ENCODE peak calls at places on chromosome 3, in eight cellular contexts. I, W, P, M, F, K, J and G are unnamed samples.

GRCh38 chr3:196159952-196160804 is 51.0 kb downstream of the ZDHHC19 start:
- DNase-seq in I (peak), W (no peak), P (no peak), M (no peak), F (peak), K (no peak), J (peak), G (peak)

GRCh38 chr3:134458451-134458850 is 27.3 kb downstream of the ANAPC13 start:
- DNase-seq in I (no peak), W (no peak), P (no peak), M (no peak), F (no peak), K (no peak), J (no peak), G (no peak)

GRCh38 chr3:112676659-112677234 is 35.8 kb upstream of the CCDC80 start:
- DNase-seq in I (no peak), W (peak), P (peak), M (peak), F (peak), K (peak), J (peak), G (peak)

GRCh38 chr3:171323934-171324535 is 136.2 kb downstream of the TNIK start:
- DNase-seq in I (no peak), W (no peak), P (no peak), M (no peak), F (no peak), K (no peak), J (peak), G (peak)

GRCh38 chr3:189477614-189478013 is 153.6 kb upstream of the TP63 start:
- DNase-seq in I (no peak), W (no peak), P (no peak), M (no peak), F (no peak), K (no peak), J (no peak), G (no peak)

GRCh38 chr3:149277338-149277813 is 55.7 kb upstream of the CP start:
- DNase-seq in I (no peak), W (peak), P (no peak), M (peak), F (no peak), K (peak), J (peak), G (no peak)

GRCh38 chr3:40079203-40079844 is 230.2 kb upstream of the EIF1B start:
- DNase-seq in I (no peak), W (peak), P (no peak), M (no peak), F (peak), K (no peak), J (peak), G (peak)

GRCh38 chr3:31029756-31030155 is 135.3 kb upstream of the GADL1 start:
- DNase-seq in I (no peak), W (no peak), P (no peak), M (no peak), F (peak), K (no peak), J (no peak), G (no peak)

GRCh38 chr3:115658337-115659181 is 35.2 kb downstream of the GAP43 start:
- DNase-seq in I (peak), W (peak), P (peak), M (peak), F (peak), K (peak), J (peak), G (no peak)

GRCh38 chr3:59653405-59654119 is 603.7 kb upstream of the CFAP20DC start:
- DNase-seq in I (no peak), W (no peak), P (no peak), M (no peak), F (no peak), K (no peak), J (no peak), G (no peak)

GRCh38 chr3:37546876-37547275 is 314.8 kb upstream of the CTDSPL start:
- DNase-seq in I (no peak), W (no peak), P (no peak), M (no peak), F (peak), K (no peak), J (peak), G (no peak)

GRCh38 chr3:152270145-152270870 is 1.6 kb downstream of the MBNL1 start:
- DNase-seq in I (no peak), W (no peak), P (no peak), M (no peak), F (no peak), K (no peak), J (no peak), G (no peak)

GRCh38 chr3:183287301-183287971 is 34.4 kb downstream of the B3GNT5 start:
- DNase-seq in I (no peak), W (no peak), P (no peak), M (no peak), F (no peak), K (no peak), J (peak), G (no peak)

GRCh38 chr3:150082898-150083652 is 112.4 kb upstream of the PFN2 start:
- DNase-seq in I (no peak), W (no peak), P (no peak), M (no peak), F (no peak), K (no peak), J (no peak), G (no peak)

GRCh38 chr3:13569641-13570390 is 20.9 kb downstream of the FBLN2 start:
- DNase-seq in I (no peak), W (no peak), P (no peak), M (no peak), F (no peak), K (no peak), J (no peak), G (no peak)

GRCh38 chr3:133380481-133381225 is 19.2 kb upstream of the BFSP2 start:
- DNase-seq in I (no peak), W (no peak), P (no peak), M (no peak), F (no peak), K (no peak), J (no peak), G (no peak)

GRCh38 chr3:66490984-66491383 is 9.8 kb downstream of the LRIG1 start:
- DNase-seq in I (no peak), W (no peak), P (no peak), M (no peak), F (peak), K (no peak), J (no peak), G (no peak)

GRCh38 chr3:30890907-30891306 is 3.6 kb downstream of the GADL1 start:
- DNase-seq in I (no peak), W (no peak), P (no peak), M (no peak), F (no peak), K (no peak), J (no peak), G (no peak)

GRCh38 chr3:139772539-139773500 is 95.0 kb upstream of the NMNAT3 start:
- DNase-seq in I (no peak), W (peak), P (no peak), M (peak), F (no peak), K (peak), J (peak), G (peak)

GRCh38 chr3:112092439-112093179 is 6.4 kb downstream of the C3orf52 start:
- DNase-seq in I (no peak), W (no peak), P (no peak), M (no peak), F (peak), K (no peak), J (peak), G (peak)

GRCh38 chr3:51550080-51550819 is 11.7 kb downstream of the RAD54L2 start:
- DNase-seq in I (no peak), W (no peak), P (no peak), M (no peak), F (no peak), K (no peak), J (no peak), G (no peak)

GRCh38 chr3:81521855-81522254 is 239.6 kb downstream of the GBE1 start:
- DNase-seq in I (no peak), W (no peak), P (no peak), M (no peak), F (no peak), K (no peak), J (no peak), G (peak)

GRCh38 chr3:189270248-189270832 is 98.6 kb downstream of the TPRG1 start:
- DNase-seq in I (no peak), W (peak), P (no peak), M (peak), F (peak), K (peak), J (peak), G (peak)

GRCh38 chr3:9948586-9948985 is 3.6 kb downstream of the PRRT3 start:
- DNase-seq in I (no peak), W (no peak), P (no peak), M (no peak), F (no peak), K (no peak), J (no peak), G (no peak)

GRCh38 chr3:132461544-132461943 is 44.2 kb downstream of the DNAJC13 start:
- DNase-seq in I (no peak), W (no peak), P (no peak), M (no peak), F (no peak), K (no peak), J (no peak), G (no peak)

GRCh38 chr3:101134331-101134730 is 141.1 kb upstream of the ABI3BP start:
- DNase-seq in I (no peak), W (no peak), P (no peak), M (no peak), F (no peak), K (no peak), J (no peak), G (no peak)

GRCh38 chr3:101131767-101132166 is 138.5 kb upstream of the ABI3BP start:
- DNase-seq in I (no peak), W (no peak), P (no peak), M (no peak), F (peak), K (no peak), J (no peak), G (no peak)

GRCh38 chr3:101138817-101139216 is 145.6 kb upstream of the ABI3BP start:
- DNase-seq in I (no peak), W (no peak), P (no peak), M (no peak), F (peak), K (no peak), J (no peak), G (no peak)

GRCh38 chr3:101128786-101129185 is 135.6 kb upstream of the ABI3BP start:
- DNase-seq in I (no peak), W (no peak), P (no peak), M (no peak), F (no peak), K (no peak), J (peak), G (peak)

DNA sequence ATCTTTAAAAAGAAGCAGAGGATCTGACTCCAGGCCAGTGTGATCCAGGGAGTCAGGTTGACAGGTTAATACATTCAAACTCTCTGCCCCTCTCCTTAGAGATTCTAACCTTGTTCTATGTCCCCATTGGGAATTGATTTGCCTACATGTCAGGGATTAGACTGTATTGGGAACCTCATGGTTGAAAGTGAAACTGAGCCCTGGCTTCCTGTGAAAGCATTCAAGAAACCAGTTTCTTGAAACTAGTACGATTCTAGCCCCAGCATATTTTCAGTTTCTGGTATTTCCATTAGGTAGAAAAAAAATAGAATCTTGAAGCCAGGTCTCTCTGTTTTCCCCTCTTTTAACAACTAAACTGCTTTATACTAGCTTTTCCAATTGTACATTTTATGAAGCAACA is 140.4 kb upstream of the ABI3BP start:
- DNase-seq in I (no peak), W (no peak), P (no peak), M (no peak), F (no peak), K (no peak), J (no peak), G (no peak)
- H3K4me3 ChIP-seq in I (no peak), W (no peak), P (no peak), M (no peak), F (no peak), K (no peak), J (no peak), G (no peak)

GRCh38 chr3:56254261-56254660 is 214.0 kb downstream of the ERC2 start:
- DNase-seq in I (no peak), W (no peak), P (no peak), M (no peak), F (peak), K (no peak), J (no peak), G (no peak)

GRCh38 chr3:56257826-56258225 is 210.4 kb downstream of the ERC2 start:
- DNase-seq in I (no peak), W (no peak), P (no peak), M (no peak), F (no peak), K (no peak), J (no peak), G (no peak)

GRCh38 chr3:56260262-56260661 is 208.0 kb downstream of the ERC2 start:
- DNase-seq in I (peak), W (no peak), P (no peak), M (no peak), F (peak), K (no peak), J (no peak), G (no peak)

GRCh38 chr3:56251343-56251945 is 216.8 kb downstream of the ERC2 start:
- DNase-seq in I (no peak), W (no peak), P (peak), M (peak), F (peak), K (peak), J (peak), G (no peak)

DNA sequence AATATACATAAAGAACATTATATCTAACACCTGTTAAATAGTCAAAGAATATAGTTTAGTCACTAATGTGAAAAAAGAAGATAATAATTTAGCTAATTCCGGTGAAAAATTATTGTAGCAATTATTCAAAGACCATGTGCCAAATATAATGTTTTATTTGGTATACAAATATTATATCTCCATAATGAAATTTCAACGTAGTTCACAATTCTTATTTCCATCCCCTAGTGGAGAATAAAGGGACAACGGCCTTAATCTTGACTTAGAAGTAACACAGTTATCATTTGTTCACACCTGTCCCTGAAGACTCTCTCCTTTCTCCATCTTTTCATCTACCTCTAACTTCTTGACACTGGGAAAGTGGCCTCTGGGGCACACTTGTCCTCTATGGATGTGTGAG is 213.4 kb downstream of the ERC2 start:
- DNase-seq in I (no peak), W (no peak), P (no peak), M (no peak), F (peak), K (no peak), J (no peak), G (no peak)
- TF ChIP-seq CTCF in I (no peak), W (peak), P (no peak), M (no peak), F (peak), K (peak), J (peak), G (peak)

DNA sequence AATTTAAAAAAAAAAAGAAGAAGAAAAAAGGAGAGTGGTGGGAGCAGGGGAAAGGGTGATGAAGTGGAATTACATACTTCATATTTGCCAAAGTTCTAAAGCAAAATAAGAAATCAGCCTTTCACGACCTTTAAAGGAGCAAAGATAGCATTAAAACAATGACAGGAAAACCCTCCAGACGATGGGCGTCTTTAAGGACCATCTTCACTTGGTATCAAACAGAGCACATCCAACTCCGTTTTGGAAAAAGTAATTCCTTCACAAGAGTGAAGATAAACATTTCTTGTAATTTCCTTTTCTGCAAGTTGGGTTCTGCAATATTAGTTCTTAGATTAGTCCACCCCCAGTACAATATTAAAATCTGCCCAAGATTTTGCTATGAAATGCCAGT is 32.8 kb downstream of the FRMD4B start:
- DNase-seq in I (no peak), W (no peak), P (no peak), M (no peak), F (no peak), K (no peak), J (no peak), G (no peak)
- H3K4me3 ChIP-seq in I (no peak), W (no peak), P (no peak), M (no peak), F (no peak), K (no peak), J (no peak), G (no peak)

GRCh38 chr3:71601811-71602210 is 18.3 kb upstream of the FOXP1 start:
- DNase-seq in I (no peak), W (no peak), P (no peak), M (no peak), F (no peak), K (peak), J (peak), G (peak)
- TF ChIP-seq CTCF in I (no peak), W (no peak), P (no peak), M (no peak), F (no peak), K (no peak), J (no peak), G (no peak)

GRCh38 chr3:72288955-72289707 is 504.2 kb upstream of the PROK2 start:
- DNase-seq in I (no peak), W (peak), P (no peak), M (peak), F (peak), K (no peak), J (peak), G (no peak)
- H3K4me3 ChIP-seq in I (no peak), W (no peak), P (no peak), M (peak), F (no peak), K (no peak), J (peak), G (peak)

DNA sequence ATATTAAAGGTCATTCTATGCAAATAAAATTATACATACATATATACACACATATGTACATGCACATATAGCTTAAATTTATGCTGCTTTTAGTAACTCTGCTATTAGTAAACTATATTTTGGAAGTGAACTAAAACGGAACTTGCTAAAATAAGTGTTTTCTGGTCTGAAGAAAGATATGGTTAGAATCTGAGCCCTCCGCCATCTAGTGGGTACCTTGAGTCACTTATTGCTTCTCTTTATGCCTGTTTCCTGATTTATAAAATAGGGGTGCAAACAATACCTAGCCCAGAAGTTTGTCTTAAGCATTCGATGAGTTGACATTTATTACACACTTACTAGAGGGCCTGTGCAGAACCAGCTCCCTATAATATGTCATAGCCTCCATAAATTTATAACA is 255.7 kb downstream of the CNTN6 start:
- DNase-seq in I (no peak), W (no peak), P (no peak), M (no peak), F (peak), K (no peak), J (no peak), G (no peak)
- TF ChIP-seq CTCF in I (peak), W (peak), P (no peak), M (no peak), F (peak), K (no peak), J (peak), G (peak)

GRCh38 chr3:49813497-49814174 is at the start of gene UBA7:
- DNase-seq in I (no peak), W (no peak), P (peak), M (no peak), F (no peak), K (peak), J (peak), G (no peak)

GRCh38 chr3:49807427-49808114 is 4.5 kb downstream of the INKA1 start:
- DNase-seq in I (no peak), W (no peak), P (no peak), M (no peak), F (peak), K (no peak), J (no peak), G (no peak)

GRCh38 chr3:49812916-49813496 is 747 bp downstream of the UBA7 start:
- DNase-seq in I (no peak), W (no peak), P (no peak), M (no peak), F (no peak), K (no peak), J (no peak), G (no peak)
- H3K4me3 ChIP-seq in I (no peak), W (no peak), P (peak), M (peak), F (no peak), K (peak), J (no peak), G (peak)